ENCODE peak calls at places on chromosomes 3 and 15, in six cellular contexts. B, N, D, E, T and V are unnamed samples.

GRCh38 chr3:143650120-143650519 is 198.1 kb downstream of the SLC9A9 start:
- DNase-seq in E (no peak), T (no peak), N (no peak), D (no peak), B (no peak), V (no peak)

GRCh38 chr3:132211896-132212295 is 105.3 kb upstream of the ACP3 start:
- DNase-seq in T (no peak), D (no peak), E (no peak), B (no peak), N (no peak), V (no peak)

GRCh38 chr15:55588070-55588817 is at the start of gene PYGO1:
- DNase-seq in E (peak; percentile 88), T (peak; percentile 90), D (peak; percentile 34), B (peak; percentile 71), N (peak; percentile 40), V (peak; percentile 34)

GRCh38 chr3:195441971-195442572 is 748 bp downstream of the ACAP2 start:
- DNase-seq in D (peak; percentile 39), T (peak; percentile 63), E (peak; percentile 67), N (peak; percentile 62), B (no peak), V (peak; percentile 73)

GRCh38 chr3:46856576-46857471 is 6.4 kb downstream of the MYL3 start:
- DNase-seq in D (no peak), E (no peak), N (no peak), T (peak; percentile 1), B (no peak), V (no peak)

GRCh38 chr3:154220462-154220861 is 99.3 kb downstream of the ARHGEF26 start:
- DNase-seq in N (no peak), B (no peak), T (no peak), D (no peak), E (no peak), V (no peak)

GRCh38 chr3:13824521-13825316 is 55.2 kb downstream of the WNT7A start:
- DNase-seq in B (no peak), E (no peak), D (peak; percentile 65), T (no peak), N (no peak), V (no peak)

GRCh38 chr3:65168547-65168946 is 480.7 kb upstream of the ADAMTS9 start:
- DNase-seq in T (no peak), N (no peak), E (no peak), B (no peak), D (no peak), V (no peak)

GRCh38 chr3:192467230-192468186 is 259.8 kb downstream of the FGF12 start:
- DNase-seq in N (peak; percentile 48), B (peak; percentile 77), D (peak; percentile 47), T (peak; percentile 82), E (peak; percentile 69), V (peak; percentile 49)

DNA sequence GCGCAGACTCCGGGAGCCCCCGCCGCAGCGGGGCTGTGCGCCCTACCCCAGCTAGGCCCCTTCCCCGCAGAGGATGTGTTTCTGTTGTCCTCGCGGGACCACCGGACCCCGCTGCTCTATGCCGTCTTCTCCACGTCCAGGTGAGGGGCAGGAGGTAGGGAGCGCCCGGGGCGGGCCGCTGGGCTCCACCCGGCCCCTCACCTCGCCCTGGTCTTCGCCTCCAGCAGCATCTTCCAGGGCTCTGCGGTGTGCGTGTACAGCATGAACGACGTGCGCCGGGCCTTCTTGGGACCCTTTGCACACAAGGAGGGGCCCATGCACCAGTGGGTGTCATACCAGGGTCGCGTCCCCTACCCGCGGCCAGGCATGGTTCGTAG is 4.7 kb downstream of the SEMA3B start:
- DNase-seq in N (no peak), D (no peak), E (no peak), T (no peak), B (no peak), V (no peak)
- H3K9ac ChIP-seq in N (peak overlapping the region; percentile 93), D (no peak overlapping the region), E (no peak overlapping the region), T (no peak overlapping the region), B (no peak overlapping the region), V (no peak overlapping the region)

DNA sequence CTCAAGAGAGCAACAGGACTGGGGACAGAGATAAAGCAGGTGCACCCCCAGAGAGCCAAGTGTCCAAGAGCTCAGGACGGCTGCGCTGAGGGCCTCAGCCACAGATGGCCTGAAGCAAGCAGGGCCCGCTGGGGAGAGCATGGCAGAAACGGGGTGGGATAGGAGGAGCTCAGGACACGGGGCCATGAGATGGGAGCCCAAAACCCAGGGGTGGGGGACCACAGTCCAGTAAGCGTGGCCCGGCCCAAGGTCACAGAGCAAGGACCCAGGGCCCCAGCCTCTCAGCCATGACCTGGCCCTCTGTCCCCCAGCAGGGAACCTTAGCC is 9.5 kb downstream of the DUSP7 start:
- DNase-seq in N (no peak), B (no peak), E (no peak), T (no peak), D (no peak), V (no peak)
- H3K4me3 ChIP-seq in N (no peak overlapping the region), B (no peak overlapping the region), E (no peak overlapping the region), T (no peak overlapping the region), D (no peak overlapping the region), V (no peak overlapping the region)

DNA sequence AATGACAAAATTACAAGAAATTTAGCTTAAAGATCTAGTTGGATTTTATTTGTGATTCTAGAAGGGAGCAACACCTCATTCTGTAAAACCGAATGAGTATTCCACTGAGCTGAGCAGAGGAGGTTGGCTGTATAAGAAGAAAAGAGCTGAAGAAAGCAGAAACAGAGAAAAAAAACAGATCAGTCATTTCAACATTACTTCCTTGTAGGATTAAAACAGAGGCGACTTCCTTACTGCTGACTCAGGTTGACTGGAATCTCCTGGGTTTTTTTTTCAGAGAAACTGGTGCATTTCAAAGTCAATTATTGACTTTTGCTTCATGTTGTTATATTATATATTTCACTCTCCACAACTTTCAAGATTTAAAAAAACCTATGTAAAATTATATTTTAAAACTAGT is 368.1 kb upstream of the UBE2E2 start:
- DNase-seq in T (no peak), D (peak; percentile 2), E (peak; percentile 30), B (no peak), N (no peak), V (no peak)
- H3K9ac ChIP-seq in T (no peak overlapping the region), D (no peak overlapping the region), E (no peak overlapping the region), B (no peak overlapping the region), N (no peak overlapping the region), V (no peak overlapping the region)

GRCh38 chr15:101398247-101398646 is 91.3 kb downstream of the PCSK6 start:
- DNase-seq in D (no peak), E (no peak), T (no peak), B (no peak), N (no peak), V (no peak)

GRCh38 chr15:101394056-101394630 is 95.4 kb downstream of the PCSK6 start:
- DNase-seq in D (no peak), B (no peak), N (no peak), E (no peak), T (no peak), V (no peak)

GRCh38 chr15:101397521-101398003 is 91.9 kb downstream of the PCSK6 start:
- DNase-seq in N (no peak), D (no peak), T (no peak), B (no peak), E (no peak), V (peak; percentile 71)

GRCh38 chr15:101394654-101395053 is 94.9 kb downstream of the PCSK6 start:
- DNase-seq in N (no peak), E (no peak), D (no peak), T (no peak), B (no peak), V (no peak)

DNA sequence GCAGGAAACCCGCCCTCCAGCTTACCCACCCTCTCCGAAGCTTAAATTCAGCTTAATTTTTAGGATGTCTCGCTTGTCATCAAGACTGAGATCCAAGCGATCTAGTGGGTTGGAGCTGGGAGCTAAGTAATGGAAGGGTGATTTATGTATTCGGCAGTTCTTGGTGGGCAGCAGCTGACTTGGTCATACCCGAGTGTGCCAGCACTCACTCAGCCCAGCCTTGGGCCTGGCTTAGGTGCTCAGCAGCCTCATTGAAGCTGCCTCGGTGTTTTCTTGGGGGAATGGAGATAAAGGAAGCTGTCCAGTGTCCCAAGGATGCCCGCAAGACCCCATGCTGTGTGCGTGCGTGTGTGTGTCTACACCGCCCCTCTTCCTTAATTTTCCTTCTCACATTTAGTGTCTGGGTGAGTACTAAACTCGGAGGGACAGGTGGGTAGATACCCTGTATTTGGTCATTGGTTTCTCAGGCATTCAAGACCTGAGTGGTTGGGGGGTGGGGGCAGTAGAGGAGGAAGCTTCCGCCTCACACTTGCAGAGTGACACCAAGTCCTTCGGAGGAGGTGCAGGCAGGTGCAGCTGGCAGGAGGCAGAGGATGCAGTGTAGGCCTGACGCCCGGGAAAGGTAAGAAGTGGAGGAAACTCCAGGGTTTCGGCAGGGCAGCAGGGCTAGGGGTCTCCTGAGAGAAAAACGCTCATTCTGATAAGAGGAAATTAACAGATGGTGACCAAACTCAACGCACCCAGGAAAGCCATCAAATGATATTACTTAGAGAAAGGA is 92.8 kb downstream of the PCSK6 start:
- DNase-seq in N (no peak), E (no peak), D (no peak), B (no peak), T (no peak), V (no peak)
- H3K4me3 ChIP-seq in N (no peak overlapping the region), E (no peak overlapping the region), D (no peak overlapping the region), B (no peak overlapping the region), T (no peak overlapping the region), V (no peak overlapping the region)

GRCh38 chr3:152905631-152906030 is 70.7 kb downstream of the P2RY1 start:
- DNase-seq in T (no peak), N (no peak), B (no peak), E (no peak), D (no peak), V (no peak)
- H3K9ac ChIP-seq in T (no peak overlapping the region), N (no peak overlapping the region), B (no peak overlapping the region), E (no peak overlapping the region), D (no peak overlapping the region), V (no peak overlapping the region)

GRCh38 chr3:179250803-179251476 is at the start of gene KCNMB3:
- DNase-seq in E (no peak), D (no peak), B (no peak), T (no peak), N (no peak), V (no peak)
- H3K4me3 ChIP-seq in E (no peak within 1 kb of the TSS), D (no peak within 1 kb of the TSS), B (no peak within 1 kb of the TSS), T (no peak within 1 kb of the TSS), N (no peak within 1 kb of the TSS), V (no peak within 1 kb of the TSS)

GRCh38 chr3:194267744-194268658 is 83.1 kb downstream of the CPN2 start:
- DNase-seq in B (no peak), T (no peak), D (no peak), N (no peak), E (no peak), V (no peak)
- H3K9ac ChIP-seq in B (no peak overlapping the region), T (no peak overlapping the region), D (no peak overlapping the region), N (peak overlapping the region; percentile 75), E (no peak overlapping the region), V (no peak overlapping the region)

DNA sequence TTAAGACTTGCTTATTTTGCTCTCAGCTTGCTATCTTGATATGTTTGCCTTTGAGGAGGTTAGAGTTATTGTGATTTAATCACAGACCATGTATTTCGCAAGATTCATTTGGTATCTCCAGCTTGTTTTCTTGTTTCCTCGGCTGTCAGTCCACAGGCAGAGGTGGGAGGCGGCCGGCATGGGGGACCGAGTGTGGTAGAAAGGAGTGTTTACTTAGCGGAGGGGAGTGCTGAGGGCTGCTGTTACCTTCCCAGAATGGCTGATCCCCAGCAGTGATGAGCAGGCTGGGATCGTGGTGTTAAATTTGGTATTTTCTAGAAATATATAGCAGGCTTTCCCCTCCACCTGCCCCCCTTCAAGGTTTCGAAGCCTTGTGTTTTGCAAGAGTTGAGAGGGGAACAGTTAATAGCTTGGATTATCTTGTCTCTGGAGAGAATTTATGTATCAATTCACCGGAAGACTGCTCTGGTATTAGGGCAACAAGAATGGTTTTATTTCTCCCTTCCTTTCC is 151.2 kb downstream of the IGF1R start:
- DNase-seq in D (peak; percentile 22), T (peak; percentile 65), B (no peak), N (no peak), E (peak; percentile 63), V (no peak)
- H3K4me3 ChIP-seq in D (no peak overlapping the region), T (peak overlapping the region; percentile 44), B (no peak overlapping the region), N (no peak overlapping the region), E (peak overlapping the region; percentile 65), V (no peak overlapping the region)

GRCh38 chr15:41661078-41661528 is 898 bp downstream of the MGA start:
- DNase-seq in N (peak; percentile 12), D (no peak), B (no peak), E (no peak), T (no peak), V (no peak)
- H3K9ac ChIP-seq in N (peak overlapping the region; percentile 91), D (no peak overlapping the region), B (peak overlapping the region; percentile 85), E (peak overlapping the region; percentile 83), T (no peak overlapping the region), V (peak overlapping the region; percentile 86)